ENCODE peak calls at places on chromosomes 12 and 14, in four cellular contexts. Q, I, J and O are unnamed samples.

GRCh38 chr12:70553391-70553859 is 83.8 kb downstream of the PTPRB start:
- DNase-seq in I (no peak), J (no peak), Q (peak; percentile 90), O (no peak)

GRCh38 chr14:57364659-57365450 is 25.5 kb upstream of the NAA30 start:
- DNase-seq in Q (no peak), J (no peak), I (no peak), O (no peak)

GRCh38 chr12:126558810-126559209 is 1493.6 kb downstream of the AACS start:
- DNase-seq in I (no peak), J (no peak), Q (peak; percentile 18), O (peak; percentile 4)

GRCh38 chr14:105208738-105209075 is 27.6 kb upstream of the NUDT14 start:
- DNase-seq in I (no peak), Q (no peak), J (no peak), O (no peak)

GRCh38 chr12:2982361-2982760 is 23.2 kb downstream of the TEAD4 start:
- DNase-seq in J (no peak), Q (no peak), I (no peak), O (no peak)

GRCh38 chr12:42382013-42382696 is 56.2 kb downstream of the PPHLN1 start:
- DNase-seq in J (peak; percentile 51), Q (peak; percentile 54), I (no peak), O (peak; percentile 66)

GRCh38 chr12:13282861-13283260 is 86.3 kb downstream of the EMP1 start:
- DNase-seq in J (no peak), I (no peak), Q (no peak), O (no peak)

GRCh38 chr14:25381498-25381897 is 331.6 kb upstream of the STXBP6 start:
- DNase-seq in I (peak; percentile 5), Q (no peak), J (no peak), O (no peak)

GRCh38 chr14:62696261-62696968 is 348.8 kb downstream of the KCNH5 start:
- DNase-seq in I (no peak), J (no peak), Q (no peak), O (no peak)

GRCh38 chr12:31491819-31492598 is 98.9 kb downstream of the DENND5B start:
- DNase-seq in I (no peak), J (peak; percentile 90), Q (peak; percentile 85), O (peak; percentile 83)

GRCh38 chr14:68574461-68574860 is 218.4 kb downstream of the ZFP36L1 start:
- DNase-seq in I (no peak), J (no peak), Q (no peak), O (no peak)

GRCh38 chr12:43861847-43862150 is 25.9 kb downstream of the TMEM117 start:
- DNase-seq in Q (peak; percentile 25), I (no peak), J (no peak), O (peak; percentile 42)

GRCh38 chr14:54738009-54738408 is 164.6 kb downstream of the GCH1 start:
- DNase-seq in Q (no peak), J (no peak), I (no peak), O (no peak)

GRCh38 chr12:49922349-49923034 is 18.8 kb upstream of the FAIM2 start:
- DNase-seq in Q (peak; percentile 14), J (no peak), I (no peak), O (no peak)

GRCh38 chr14:72142328-72142727 is 210.1 kb downstream of the RGS6 start:
- DNase-seq in I (no peak), Q (no peak), J (no peak), O (no peak)

GRCh38 chr14:85878874-85879273 is 348.9 kb downstream of the FLRT2 start:
- DNase-seq in Q (no peak), I (no peak), J (no peak), O (no peak)

GRCh38 chr14:104931771-104932675 is 7.3 kb downstream of the PLD4 start:
- DNase-seq in J (no peak), I (no peak), Q (no peak), O (no peak)

GRCh38 chr14:105857223-105857815 is 330.9 kb downstream of the TMEM121 start:
- DNase-seq in J (no peak), Q (no peak), I (peak; percentile 68), O (no peak)

GRCh38 chr12:121432740-121433476 is 33.0 kb downstream of the RNF34 start:
- DNase-seq in J (no peak), Q (no peak), I (no peak), O (no peak)

GRCh38 chr12:8661751-8662150 is 875 bp downstream of the MFAP5 start:
- DNase-seq in I (no peak), J (no peak), Q (peak; percentile 51), O (no peak)

GRCh38 chr12:65818454-65819382 is 5.6 kb upstream of the HMGA2 start:
- DNase-seq in I (no peak), Q (no peak), J (no peak), O (no peak)

GRCh38 chr14:61217516-61217915 is 63.6 kb downstream of the TMEM30B start:
- DNase-seq in Q (no peak), J (peak; percentile 30), I (no peak), O (no peak)

DNA sequence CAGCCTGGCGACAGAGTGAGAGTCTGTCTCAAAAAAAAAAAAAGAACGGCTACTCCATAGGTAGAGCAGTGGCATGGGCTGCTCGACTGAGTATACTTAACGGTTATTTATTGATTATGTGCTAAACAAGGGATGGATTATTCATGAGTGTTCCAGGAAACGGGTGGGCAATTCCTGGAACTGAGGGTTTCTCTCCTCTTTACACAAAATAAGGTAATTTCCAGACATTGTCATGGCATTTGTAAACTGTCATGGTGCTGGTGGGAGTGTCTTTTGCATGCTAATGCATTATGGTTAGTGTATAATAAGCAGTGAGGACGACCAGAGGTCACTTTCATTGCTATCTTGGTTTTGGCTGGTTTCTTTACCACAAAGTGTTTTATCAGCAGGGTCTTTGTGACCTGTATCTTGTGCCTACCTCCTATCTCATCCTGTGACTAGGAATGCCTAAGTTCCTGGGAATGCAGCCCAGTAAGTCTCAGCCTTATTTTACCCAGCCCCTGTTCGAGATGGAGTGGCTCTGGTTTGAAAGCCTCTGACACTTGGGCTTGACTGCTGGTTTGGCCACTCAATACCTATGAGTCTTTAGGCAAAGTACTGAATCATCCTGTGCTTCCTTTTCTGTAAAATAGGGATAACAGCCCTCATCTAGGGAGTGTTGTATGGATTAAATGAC is 3.2 kb downstream of the DGLUCY start:
- DNase-seq in Q (peak; percentile 55), I (no peak), J (no peak), O (peak; percentile 33)
- H3K4me3 ChIP-seq in Q (no peak overlapping the region), I (no peak overlapping the region), J (no peak overlapping the region), O (no peak overlapping the region)

DNA sequence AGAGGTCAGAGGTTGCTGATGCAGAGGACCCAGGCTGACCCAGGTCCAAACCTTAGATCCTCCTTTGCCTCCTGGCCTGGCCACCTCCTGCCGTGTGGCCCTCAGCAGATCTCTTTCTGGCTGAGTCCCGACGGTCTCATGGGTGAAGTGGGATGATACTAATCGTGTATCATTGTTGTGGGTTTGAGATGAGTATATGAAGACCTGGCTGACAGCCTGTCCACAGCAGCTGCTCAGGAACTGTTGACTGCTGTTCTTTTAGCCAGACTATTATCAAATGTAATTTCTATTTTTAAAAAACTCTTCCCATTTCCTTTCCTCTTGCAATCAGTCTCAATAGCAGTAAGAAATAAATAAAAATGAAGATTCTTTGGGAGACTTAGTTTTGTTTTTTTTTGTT is 45.6 kb downstream of the ANKRD9 start:
- DNase-seq in Q (no peak), J (no peak), I (no peak), O (no peak)
- TF ChIP-seq CTCF in Q (no peak), J (no peak), I (no peak), O (no peak)

GRCh38 chr12:6963016-6963731 is 7.3 kb downstream of the PHB2 start:
- DNase-seq in I (no peak), J (no peak), Q (no peak), O (no peak)

GRCh38 chr12:6965026-6965661 is 5.3 kb downstream of the PHB2 start:
- DNase-seq in Q (peak; percentile 87), J (peak; percentile 90), I (peak; percentile 86), O (peak; percentile 91)

GRCh38 chr12:6962285-6963015 is 8.0 kb downstream of the PHB2 start:
- DNase-seq in I (no peak), J (no peak), Q (no peak), O (no peak)

GRCh38 chr12:6964605-6965025 is 5.8 kb downstream of the PHB2 start:
- DNase-seq in J (no peak), I (no peak), Q (no peak), O (no peak)

GRCh38 chr12:6963741-6964446 is 6.6 kb downstream of the PHB2 start:
- DNase-seq in J (no peak), I (no peak), Q (no peak), O (no peak)
- H3K4me3 ChIP-seq in J (no peak overlapping the region), I (no peak overlapping the region), Q (no peak overlapping the region), O (no peak overlapping the region)

GRCh38 chr14:81066672-81067071 is 111.3 kb downstream of the TSHR start:
- DNase-seq in Q (no peak), J (no peak), I (no peak), O (no peak)

GRCh38 chr14:81068384-81068783 is 113.0 kb downstream of the TSHR start:
- DNase-seq in J (no peak), Q (no peak), I (no peak), O (no peak)

GRCh38 chr14:81067156-81067555 is 111.7 kb downstream of the TSHR start:
- DNase-seq in J (no peak), I (no peak), Q (no peak), O (no peak)

GRCh38 chr14:81062380-81062779 is 107.0 kb downstream of the TSHR start:
- DNase-seq in Q (no peak), J (no peak), I (no peak), O (no peak)

DNA sequence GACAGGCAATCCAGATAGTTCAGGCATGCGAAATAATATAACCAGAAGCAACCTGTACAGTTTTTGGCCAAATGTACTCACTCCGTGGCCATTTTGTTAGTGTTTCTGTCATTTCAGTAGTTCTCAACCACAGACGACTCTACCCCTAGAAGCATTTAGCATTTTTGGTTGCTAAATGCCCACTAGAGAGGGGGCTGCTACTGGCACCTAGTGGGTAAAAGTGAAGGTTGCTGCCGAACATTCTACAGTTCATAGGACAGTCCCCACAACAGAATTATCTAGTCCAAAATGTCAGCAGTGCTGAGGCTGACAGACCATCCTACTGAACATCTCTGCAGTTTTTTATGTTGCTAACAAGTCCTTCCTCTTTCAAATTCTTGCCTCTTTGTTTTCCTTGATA is 107.4 kb downstream of the TSHR start:
- DNase-seq in J (no peak), Q (peak; percentile 1), I (peak; percentile 72), O (peak; percentile 0)
- TF ChIP-seq CTCF in J (no peak), Q (no peak), I (peak; percentile 87), O (no peak)